ENCODE peak calls at places on chromosome 1, in five cellular contexts. B is spleen, H is astrocyte of the spinal cord, V is brain microvascular endothelial cell, Q is WTC11. K is an unnamed sample.

GRCh38 chr1:112589766-112590165 is 29.2 kb downstream of the ST7L start:
- DNase-seq in V (no peak), H (no peak), B (no peak), Q (no peak), K (no peak)

GRCh38 chr1:27522860-27523665 is 33.1 kb upstream of the WASF2 start:
- DNase-seq in V (no peak), Q (peak), H (no peak), B (no peak), K (no peak)

GRCh38 chr1:92486251-92487077 is at the start of gene GFI1:
- DNase-seq in V (no peak), Q (peak), B (peak), H (no peak), K (peak)

GRCh38 chr1:36534711-36535412 is 52.1 kb upstream of the CSF3R start:
- DNase-seq in V (no peak), H (no peak), Q (no peak), B (no peak), K (no peak)

GRCh38 chr1:110092991-110093390 is 19.3 kb upstream of the UBL4B start:
- DNase-seq in B (no peak), V (no peak), H (no peak), Q (no peak), K (no peak)

GRCh38 chr1:218371927-218372672 is 27.0 kb downstream of the TGFB2 start:
- DNase-seq in V (no peak), Q (no peak), B (no peak), H (peak), K (no peak)

GRCh38 chr1:204438628-204439027 is 27.0 kb upstream of the PPP1R15B start:
- DNase-seq in V (peak), H (peak), B (no peak), Q (no peak), K (no peak)

GRCh38 chr1:24704411-24705259 is 40.6 kb upstream of the CLIC4 start:
- DNase-seq in B (no peak), V (peak), Q (peak), H (peak), K (no peak)

GRCh38 chr1:20848162-20848561 is 61.1 kb upstream of the HP1BP3 start:
- DNase-seq in Q (no peak), V (peak), B (no peak), H (peak), K (no peak)

GRCh38 chr1:116826818-116827606 is 72.8 kb downstream of the CD2 start:
- DNase-seq in Q (no peak), H (no peak), V (peak), B (no peak), K (peak)

GRCh38 chr1:192807221-192807967 is 1.4 kb upstream of the RGS2 start:
- DNase-seq in B (no peak), Q (no peak), H (peak), V (no peak), K (peak)

GRCh38 chr1:37714226-37714625 is 21.9 kb downstream of the CDCA8 start:
- DNase-seq in B (no peak), Q (no peak), V (no peak), H (no peak), K (no peak)

GRCh38 chr1:15858069-15858670 is 10.7 kb downstream of the SPEN start:
- DNase-seq in Q (no peak), B (no peak), H (no peak), V (no peak), K (no peak)

GRCh38 chr1:46301406-46302090 is 1.9 kb downstream of the LRRC41 start:
- DNase-seq in B (no peak), H (peak), Q (peak), V (peak), K (no peak)

GRCh38 chr1:209688746-209689234 is 13.6 kb downstream of the G0S2 start:
- DNase-seq in B (no peak), V (no peak), H (peak), Q (no peak), K (no peak)

GRCh38 chr1:11654571-11655262 is at the start of gene FBXO44:
- DNase-seq in Q (peak), B (peak), H (no peak), V (no peak), K (peak)

GRCh38 chr1:90614872-90615271 is 102.2 kb downstream of the BARHL2 start:
- DNase-seq in Q (no peak), H (no peak), V (no peak), B (no peak), K (no peak)

GRCh38 chr1:185238447-185238846 is 78.6 kb downstream of the IVNS1ABP start:
- DNase-seq in H (peak), B (no peak), V (no peak), Q (no peak), K (no peak)

GRCh38 chr1:68401506-68401905 is 48.2 kb downstream of the RPE65 start:
- DNase-seq in Q (no peak), V (no peak), B (no peak), H (no peak), K (no peak)

GRCh38 chr1:25343872-25344271 is 5.7 kb downstream of the TMEM50A start:
- DNase-seq in Q (no peak), V (peak), B (no peak), H (peak), K (no peak)

GRCh38 chr1:150813028-150813707 is 5.1 kb upstream of the CTSK start:
- DNase-seq in H (peak), V (peak), Q (peak), B (peak), K (no peak)

GRCh38 chr1:55669308-55669707 is 454.1 kb upstream of the USP24 start:
- DNase-seq in Q (no peak), B (no peak), H (no peak), V (no peak), K (no peak)

GRCh38 chr1:89365206-89365605 is 1.3 kb downstream of the GBP6 start:
- DNase-seq in Q (no peak), B (no peak), V (no peak), H (no peak), K (no peak)

GRCh38 chr1:46510341-46510997 is 20.8 kb downstream of the DMBX1 start:
- DNase-seq in Q (no peak), V (no peak), H (no peak), B (no peak), K (no peak)

GRCh38 chr1:96473791-96474452 is 247.7 kb upstream of the PTBP2 start:
- DNase-seq in B (no peak), V (peak), Q (no peak), H (peak), K (no peak)

GRCh38 chr1:224626042-224626441 is 9.9 kb downstream of the CNIH3 start:
- DNase-seq in B (no peak), V (peak), H (peak), Q (no peak), K (no peak)

GRCh38 chr1:115976062-115976899 is at the start of gene SLC22A15:
- DNase-seq in Q (peak), B (peak), H (peak), V (no peak), K (peak)

GRCh38 chr1:244971524-244972216 is 107.3 kb upstream of the HNRNPU start:
- DNase-seq in Q (no peak), V (no peak), B (no peak), H (peak), K (peak)

GRCh38 chr1:151612506-151613274 is 840 bp downstream of the SNX27 start:
- DNase-seq in B (no peak), H (no peak), V (no peak), Q (peak), K (peak)

GRCh38 chr1:182839209-182840065 is at the start of gene DHX9:
- DNase-seq in Q (peak), H (peak), V (peak), B (peak), K (peak)
- TF ChIP-seq CTCF in Q (no peak), H (no peak), V (peak), B (peak), K (no peak)

DNA sequence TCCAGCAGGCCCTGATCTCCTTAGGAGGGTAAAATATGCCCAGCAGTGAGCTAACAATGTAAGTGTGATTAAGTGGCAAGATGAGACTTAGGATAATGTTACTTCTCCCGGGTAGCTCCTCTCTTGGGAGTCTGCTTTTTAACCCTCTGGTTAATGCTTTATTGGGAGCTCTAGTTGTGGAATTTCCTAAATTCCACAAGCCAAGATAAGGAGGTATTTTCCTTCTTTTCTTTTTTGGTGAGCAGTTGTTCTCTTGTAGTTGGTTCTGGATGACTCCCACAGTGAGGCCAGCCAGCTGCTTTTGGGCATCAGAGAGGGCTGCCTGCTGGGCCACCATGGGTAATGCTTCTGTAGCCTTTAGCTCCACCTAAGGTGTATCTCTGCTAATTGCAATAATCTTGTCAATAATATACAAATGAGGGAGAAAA is 19.3 kb downstream of the C1orf52 start:
- DNase-seq in V (no peak), Q (peak), H (no peak), B (no peak), K (peak)
- TF ChIP-seq CTCF in V (peak), Q (no peak), H (peak), B (no peak), K (peak)

DNA sequence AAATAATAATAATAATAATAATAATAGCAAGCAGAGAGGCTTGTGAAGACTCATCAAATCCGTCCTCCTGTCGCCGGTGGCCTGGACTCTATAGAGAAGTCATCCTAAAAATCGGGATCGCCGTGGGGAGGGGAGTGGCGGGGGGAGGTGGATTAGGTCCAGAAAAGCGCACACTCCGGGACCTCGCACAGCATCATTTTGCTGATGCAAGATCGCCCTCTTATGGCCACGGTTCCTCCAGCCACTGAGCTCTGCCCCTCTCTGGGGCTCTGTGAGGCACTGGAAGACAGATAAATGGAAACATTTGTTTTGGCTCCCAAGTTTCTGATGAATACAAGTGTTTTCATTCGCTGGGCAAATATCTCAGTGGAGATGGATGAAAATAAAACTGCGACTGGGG is 612.0 kb downstream of the MATN1 start:
- DNase-seq in V (peak), B (no peak), H (peak), Q (peak), K (no peak)
- TF ChIP-seq CTCF in V (peak), B (peak), H (peak), Q (peak), K (peak)

GRCh38 chr1:41598325-41598724 is 113.8 kb upstream of the EDN2 start:
- DNase-seq in V (no peak), Q (no peak), B (no peak), H (no peak), K (no peak)

GRCh38 chr1:41599912-41600311 is 115.4 kb upstream of the EDN2 start:
- DNase-seq in H (peak), V (peak), B (no peak), Q (no peak), K (no peak)
- TF ChIP-seq CTCF in H (peak), V (peak), B (peak), Q (no peak), K (no peak)

DNA sequence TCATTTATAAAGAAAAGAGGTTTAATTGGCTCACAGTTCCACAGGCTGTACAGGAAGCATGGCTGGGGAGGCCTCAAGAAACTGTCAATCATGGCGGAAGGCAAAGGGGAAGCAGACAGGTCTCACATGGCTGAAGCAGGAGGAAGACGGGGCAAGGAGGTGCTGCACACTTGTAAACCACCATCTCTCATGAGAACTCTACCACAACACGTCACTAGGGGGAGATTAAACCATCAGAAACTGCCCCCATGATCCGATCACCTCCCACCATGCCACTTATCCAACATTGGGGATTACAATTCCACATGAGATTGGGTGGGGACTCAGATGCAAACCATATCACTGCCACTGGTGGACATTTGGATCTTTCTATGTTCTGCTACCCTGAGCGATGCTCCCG is 351.4 kb downstream of the NPHP4 start:
- DNase-seq in H (no peak), Q (no peak), V (no peak), B (no peak), K (no peak)
- TF ChIP-seq CTCF in H (no peak), Q (no peak), V (no peak), B (no peak), K (no peak)

DNA sequence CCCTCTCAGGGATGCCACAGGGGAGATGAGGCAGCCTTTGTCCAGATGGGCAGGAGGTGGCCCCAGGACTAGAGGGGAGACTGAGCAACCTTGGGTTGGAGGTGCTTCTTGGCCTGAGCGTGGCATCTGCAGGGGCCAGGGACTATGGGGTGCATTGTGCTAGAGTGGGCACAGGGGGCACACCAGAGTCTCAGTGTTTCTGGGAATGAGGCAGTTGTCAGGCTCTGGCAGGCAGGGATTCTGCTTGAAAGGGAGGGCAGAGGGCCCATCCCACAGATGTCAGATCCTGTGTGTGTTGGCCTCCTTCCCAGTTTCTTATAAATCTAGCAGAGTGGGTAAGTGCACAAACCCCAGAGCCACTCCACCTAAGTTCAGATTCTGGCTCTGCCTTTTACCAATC is 13.7 kb downstream of the LGR6 start:
- DNase-seq in B (no peak), V (peak), Q (peak), H (peak), K (no peak)
- TF ChIP-seq CTCF in B (peak), V (peak), Q (no peak), H (peak), K (no peak)

DNA sequence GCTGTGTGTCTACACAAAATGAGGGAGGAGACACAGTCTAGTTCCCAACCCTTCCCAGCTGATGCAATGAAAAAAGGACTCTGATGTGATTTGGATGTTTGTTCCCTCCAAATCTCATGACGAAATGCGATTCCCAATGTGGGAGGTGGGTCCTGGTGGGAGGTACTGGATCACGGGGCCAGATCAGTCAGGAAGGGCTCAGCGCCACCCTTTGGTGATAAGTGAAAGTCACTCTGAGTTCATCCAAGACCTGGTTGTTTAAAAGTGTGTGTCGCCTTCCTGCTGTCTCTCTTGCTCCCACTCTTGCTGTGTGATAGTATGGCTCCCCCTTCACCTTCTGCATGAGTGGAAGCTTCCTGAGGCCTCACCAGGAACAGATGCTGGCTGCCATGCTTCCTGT is 63.2 kb downstream of the GNG4 start:
- DNase-seq in V (no peak), B (peak), Q (peak), H (no peak), K (no peak)
- TF ChIP-seq CTCF in V (no peak), B (no peak), Q (no peak), H (no peak), K (no peak)

DNA sequence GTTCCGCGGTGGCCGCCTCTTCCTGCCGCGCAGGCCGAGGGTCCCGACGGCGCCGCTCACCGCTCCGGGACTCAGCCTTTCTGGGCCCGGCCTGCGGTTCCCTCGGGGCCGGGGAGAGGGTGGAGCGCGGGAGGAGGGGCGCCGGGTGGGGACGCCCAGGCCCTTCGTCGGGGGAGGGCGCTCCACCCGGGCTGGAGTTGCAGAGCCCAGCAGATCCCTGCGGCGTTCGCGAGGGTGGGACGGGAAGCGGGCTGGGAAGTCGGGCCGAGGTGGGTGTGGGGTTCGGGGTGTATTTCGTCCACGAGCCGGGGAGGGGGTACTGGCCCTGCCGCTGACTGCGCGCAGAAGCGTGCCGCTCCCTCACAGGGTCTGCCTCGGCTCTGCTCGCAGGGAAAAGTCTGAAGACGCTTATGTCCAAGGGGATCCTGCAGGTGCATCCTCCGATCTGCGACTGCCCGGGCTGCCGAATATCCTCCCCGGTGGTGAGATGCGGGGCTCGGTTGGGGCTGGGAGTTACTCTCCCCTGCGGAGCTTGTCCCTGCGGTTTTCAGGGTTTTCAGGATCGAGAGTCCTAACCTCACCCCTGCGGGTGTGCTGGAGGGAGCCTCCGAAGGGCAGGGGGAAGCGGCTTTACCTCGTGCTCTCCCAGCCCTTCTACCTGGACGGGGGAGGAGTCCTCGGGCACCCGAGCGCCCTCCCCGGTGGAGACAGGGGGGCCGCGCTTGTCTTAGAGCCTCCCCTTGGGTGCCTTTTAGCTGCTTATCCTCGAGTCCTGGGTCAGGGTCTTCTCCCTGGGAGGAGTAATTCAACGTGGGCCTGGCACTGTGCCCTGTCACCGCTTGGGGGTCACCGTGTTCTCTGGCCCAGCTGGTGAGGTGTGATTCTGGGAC is 2.1 kb downstream of the SAMD11 start:
- DNase-seq in Q (no peak), B (no peak), H (no peak), V (no peak), K (no peak)
- TF ChIP-seq CTCF in Q (no peak), B (no peak), H (peak), V (no peak), K (no peak)

GRCh38 chr1:43976045-43976444 is 1.3 kb downstream of the ATP6V0B start:
- DNase-seq in H (no peak), B (no peak), Q (no peak), V (no peak), K (no peak)

GRCh38 chr1:43975249-43975961 is 645 bp downstream of the ATP6V0B start:
- DNase-seq in Q (peak), H (no peak), B (peak), V (no peak), K (peak)

GRCh38 chr1:43973981-43974442 is 748 bp upstream of the ATP6V0B start:
- DNase-seq in B (no peak), V (no peak), H (no peak), Q (no peak), K (no peak)

GRCh38 chr1:43976890-43977289 is 2.1 kb upstream of the B4GALT2 start:
- DNase-seq in Q (no peak), H (no peak), B (peak), V (no peak), K (no peak)

DNA sequence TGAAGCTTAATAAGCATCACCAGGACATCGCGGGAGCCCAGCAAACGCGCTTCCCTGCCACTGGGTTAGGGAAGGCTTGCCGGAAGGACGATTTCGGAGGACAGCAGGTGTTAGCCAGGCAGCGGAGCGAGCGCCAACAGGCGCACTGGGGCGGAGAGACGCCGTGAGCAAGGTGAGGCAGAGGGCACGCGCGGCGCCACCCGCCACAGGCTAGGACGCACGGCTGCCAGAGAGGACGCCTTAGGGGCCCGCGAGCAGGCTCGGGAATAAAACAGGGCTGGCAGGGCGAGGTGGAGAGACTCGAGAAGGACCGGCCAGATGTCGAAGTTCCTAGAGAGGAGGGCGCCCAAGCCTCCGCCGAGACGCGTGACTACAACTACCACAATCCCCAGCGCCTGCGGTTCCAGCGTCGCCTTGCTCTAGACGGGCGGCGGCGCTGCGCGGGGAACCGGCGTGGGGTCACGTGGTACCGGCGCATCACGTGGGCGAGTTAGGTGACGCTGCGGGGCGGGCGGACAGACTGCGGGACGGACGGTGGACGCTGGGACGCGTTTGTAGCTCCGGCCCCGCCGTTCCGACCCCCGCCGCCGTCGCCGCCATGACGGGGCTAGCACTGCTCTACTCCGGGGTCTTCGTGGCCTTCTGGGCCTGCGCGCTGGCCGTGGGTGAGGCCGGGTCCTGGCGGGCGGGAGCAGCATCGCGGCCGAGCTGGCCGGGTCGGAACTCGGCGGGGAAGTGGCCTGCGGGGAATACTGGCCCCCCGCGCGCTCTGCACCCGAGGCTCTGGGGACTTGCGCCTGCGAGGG is at the start of gene ATP6V0B:
- DNase-seq in H (peak), V (peak), Q (peak), B (peak), K (peak)
- TF ChIP-seq CTCF in H (peak), V (no peak), Q (no peak), B (peak), K (peak)

GRCh38 chr1:111346089-111346885 is 55.6 kb downstream of the CHIA start:
- DNase-seq in V (peak), H (peak), Q (peak), B (peak), K (peak)
- TF ChIP-seq CTCF in V (peak), H (no peak), Q (no peak), B (peak), K (peak)

K was measured in GM13977.